ENCODE peak calls at places on chromosomes 1 and 21, in ten cellular contexts. M, O, Z, K, N, E, X, W, B and S are unnamed samples.

GRCh38 chr1:31007462-31007991 is 58.0 kb downstream of the PUM1 start:
- DNase-seq in M (no peak), O (no peak), Z (no peak), K (peak), N (no peak), E (no peak), X (peak), W (peak), B (no peak), S (no peak)

GRCh38 chr1:43549921-43550597 is 19.4 kb downstream of the PTPRF start:
- DNase-seq in M (no peak), O (peak), Z (peak), K (peak), N (peak), E (peak), X (no peak), W (peak), B (no peak), S (no peak)

GRCh38 chr1:67815303-67816095 is 17.8 kb downstream of the GNG12 start:
- DNase-seq in M (no peak), O (no peak), Z (no peak), K (no peak), N (no peak), E (no peak), X (no peak), W (no peak), B (no peak), S (no peak)

GRCh38 chr1:224678168-224678567 is 62.1 kb downstream of the CNIH3 start:
- DNase-seq in M (no peak), O (no peak), Z (no peak), K (no peak), N (no peak), E (no peak), X (no peak), W (no peak), B (no peak), S (no peak)

GRCh38 chr1:233627823-233628222 is 13.9 kb downstream of the KCNK1 start:
- DNase-seq in M (no peak), O (no peak), Z (no peak), K (no peak), N (no peak), E (no peak), X (no peak), W (peak), B (no peak), S (no peak)

GRCh38 chr1:2583871-2584341 is 2.7 kb upstream of the PRXL2B start:
- DNase-seq in M (no peak), O (peak), Z (peak), K (no peak), N (peak), E (no peak), X (no peak), W (no peak), B (peak), S (no peak)

GRCh38 chr1:193062698-193063463 is 3.5 kb downstream of the RO60 start:
- DNase-seq in M (no peak), O (no peak), Z (no peak), K (no peak), N (no peak), E (no peak), X (no peak), W (peak), B (no peak), S (no peak)

GRCh38 chr1:22745675-22746585 is 35.3 kb downstream of the EPHB2 start:
- DNase-seq in M (no peak), O (peak), Z (no peak), K (peak), N (no peak), E (no peak), X (peak), W (peak), B (peak), S (no peak)

GRCh38 chr1:199174336-199174735 is 535.5 kb downstream of the PTPRC start:
- DNase-seq in M (no peak), O (no peak), Z (no peak), K (no peak), N (no peak), E (no peak), X (no peak), W (no peak), B (no peak), S (no peak)

GRCh38 chr1:178593526-178593925 is 80.6 kb downstream of the TEX35 start:
- DNase-seq in M (no peak), O (no peak), Z (no peak), K (no peak), N (no peak), E (no peak), X (no peak), W (no peak), B (no peak), S (no peak)

GRCh38 chr1:2854611-2855010 is 53.1 kb upstream of the TTC34 start:
- DNase-seq in M (no peak), O (no peak), Z (no peak), K (no peak), N (no peak), E (no peak), X (no peak), W (no peak), B (no peak), S (no peak)

GRCh38 chr1:19765623-19766022 is 34.1 kb downstream of the TMCO4 start:
- DNase-seq in M (no peak), O (no peak), Z (peak), K (peak), N (no peak), E (no peak), X (peak), W (peak), B (no peak), S (no peak)

GRCh38 chr1:6266641-6267040 is 5.7 kb upstream of the GPR153 start:
- DNase-seq in M (no peak), O (no peak), Z (no peak), K (no peak), N (no peak), E (no peak), X (no peak), W (no peak), B (no peak), S (no peak)

GRCh38 chr21:23578027-23578426 is 2029.3 kb downstream of the MRPL39 start:
- DNase-seq in M (no peak), O (peak), Z (no peak), K (no peak), N (no peak), E (no peak), X (no peak), W (no peak), B (no peak), S (peak)

GRCh38 chr21:26138615-26139257 is 31.8 kb downstream of the APP start:
- DNase-seq in M (no peak), O (no peak), Z (no peak), K (no peak), N (no peak), E (no peak), X (no peak), W (peak), B (no peak), S (no peak)

GRCh38 chr1:208988811-208989222 is 594.7 kb upstream of the CAMK1G start:
- DNase-seq in M (no peak), O (no peak), Z (no peak), K (peak), N (no peak), E (no peak), X (no peak), W (peak), B (no peak), S (peak)

GRCh38 chr1:176102243-176102642 is 104.8 kb downstream of the COP1 start:
- DNase-seq in M (no peak), O (no peak), Z (no peak), K (peak), N (no peak), E (no peak), X (no peak), W (no peak), B (no peak), S (no peak)

GRCh38 chr1:110584045-110584444 is 22.1 kb downstream of the KCNA2 start:
- DNase-seq in M (no peak), O (no peak), Z (no peak), K (no peak), N (no peak), E (no peak), X (no peak), W (no peak), B (no peak), S (no peak)

GRCh38 chr1:202540448-202540847 is 169.8 kb downstream of the SYT2 start:
- DNase-seq in M (no peak), O (no peak), Z (no peak), K (no peak), N (no peak), E (no peak), X (no peak), W (no peak), B (no peak), S (no peak)